ENCODE peak calls at places on chromosomes 16 and 17, in four cellular contexts. A is fibroblast of lung, K is ascending aorta, V is neural progenitor cell. O is an unnamed sample.

GRCh38 chr16:68373528-68374250 is 62.9 kb downstream of the PRMT7 start:
- DNase-seq in V (no peak), A (no peak), K (no peak), O (no peak)

GRCh38 chr17:34222732-34223486 is 32.2 kb upstream of the CCL2 start:
- DNase-seq in A (no peak), K (no peak), V (no peak), O (no peak)

GRCh38 chr17:8949061-8949622 is 16.4 kb downstream of the PIK3R5 start:
- DNase-seq in V (no peak), K (no peak), A (no peak), O (no peak)

GRCh38 chr16:78567713-78568112 is 468.3 kb downstream of the WWOX start:
- DNase-seq in K (no peak), A (no peak), V (no peak), O (no peak)

GRCh38 chr17:45334701-45335677 is 18.2 kb upstream of the MAP3K14 start:
- DNase-seq in V (no peak), K (no peak), A (no peak), O (no peak)

GRCh38 chr16:87045462-87046216 is 271.6 kb downstream of the C16orf95 start:
- DNase-seq in V (no peak), K (no peak), A (no peak), O (no peak)

GRCh38 chr17:77319211-77320031 is 178.7 kb downstream of the SEC14L1 start:
- DNase-seq in K (peak; percentile 75), V (peak; percentile 29), A (peak; percentile 83), O (peak; percentile 81)

GRCh38 chr17:80646328-80646727 is 101.7 kb downstream of the RPTOR start:
- DNase-seq in A (no peak), K (no peak), V (no peak), O (no peak)

GRCh38 chr17:61202564-61202963 is 197.1 kb upstream of the TBX2 start:
- DNase-seq in K (no peak), A (peak; percentile 38), V (no peak), O (no peak)

GRCh38 chr16:85284138-85284897 is 172.0 kb upstream of the CIBAR2 start:
- DNase-seq in A (no peak), K (no peak), V (peak; percentile 81), O (no peak)

GRCh38 chr16:11175106-11175795 is 80.8 kb downstream of the SOCS1 start:
- DNase-seq in V (no peak), A (no peak), K (no peak), O (no peak)

GRCh38 chr16:66920924-66921680 is 2.4 kb upstream of the CDH16 start:
- DNase-seq in K (no peak), A (no peak), V (no peak), O (no peak)

GRCh38 chr17:18850679-18851078 is 7.3 kb upstream of the PRPSAP2 start:
- DNase-seq in A (no peak), V (no peak), K (no peak), O (no peak)

GRCh38 chr16:81723098-81723723 is 55.9 kb upstream of the PLCG2 start:
- DNase-seq in K (no peak), V (peak; percentile 92), A (peak; percentile 75), O (peak; percentile 90)

GRCh38 chr17:45143767-45144198 is 4.5 kb upstream of the HEXIM1 start:
- DNase-seq in V (peak; percentile 55), K (no peak), A (peak; percentile 72), O (peak; percentile 88)

GRCh38 chr16:82176204-82176603 is 6.2 kb upstream of the MPHOSPH6 start:
- DNase-seq in V (no peak), K (no peak), A (no peak), O (no peak)

GRCh38 chr16:57500578-57501111 is 14.4 kb upstream of the DOK4 start:
- DNase-seq in K (no peak), A (no peak), V (no peak), O (peak; percentile 21)

GRCh38 chr17:62968445-62968923 is 2.4 kb downstream of the TANC2 start:
- DNase-seq in K (no peak), A (peak; percentile 89), V (peak; percentile 87), O (peak; percentile 93)

GRCh38 chr16:81614654-81615359 is 164.3 kb upstream of the PLCG2 start:
- DNase-seq in V (no peak), A (no peak), K (no peak), O (no peak)

GRCh38 chr16:27639588-27640276 is 89.8 kb downstream of the KATNIP start:
- DNase-seq in A (peak; percentile 48), K (no peak), V (peak; percentile 67), O (peak; percentile 73)

GRCh38 chr16:79966226-79966625 is 365.7 kb upstream of the MAF start:
- DNase-seq in K (no peak), V (no peak), A (no peak), O (no peak)

GRCh38 chr16:76081936-76082335 is 195.3 kb upstream of the CNTNAP4 start:
- DNase-seq in A (no peak), K (no peak), V (no peak), O (no peak)

GRCh38 chr17:55795098-55795497 is 44.2 kb downstream of the PCTP start:
- DNase-seq in V (no peak), K (no peak), A (no peak), O (no peak)

GRCh38 chr16:73037331-73037745 is 10.6 kb downstream of the ZFHX3 start:
- DNase-seq in A (no peak), K (no peak), V (no peak), O (no peak)

GRCh38 chr16:19432429-19432828 is 14.7 kb downstream of the TMC5 start:
- DNase-seq in A (no peak), K (no peak), V (no peak), O (peak; percentile 1)

GRCh38 chr16:29809850-29810698 is 1.9 kb upstream of the PRRT2 start:
- DNase-seq in K (no peak), V (peak; percentile 52), A (no peak), O (no peak)

GRCh38 chr17:38509772-38510423 is 81.6 kb downstream of the ARHGAP23 start:
- DNase-seq in K (no peak), V (no peak), A (peak; percentile 42), O (peak; percentile 25)

GRCh38 chr16:3879258-3879886 is 1.1 kb downstream of the CREBBP start:
- DNase-seq in V (peak; percentile 54), A (no peak), K (no peak), O (no peak)

GRCh38 chr17:81966343-81967243 is 5.6 kb upstream of the NOTUM start:
- DNase-seq in V (peak; percentile 80), A (no peak), K (no peak), O (peak; percentile 49)

GRCh38 chr17:3589784-3590183 is 19.4 kb downstream of the TRPV1 start:
- DNase-seq in K (no peak), A (no peak), V (no peak), O (no peak)

GRCh38 chr16:52460652-52461172 is 86.2 kb downstream of the TOX3 start:
- DNase-seq in A (no peak), K (no peak), V (no peak), O (no peak)

GRCh38 chr17:774320-774584 is 7.8 kb downstream of the GLOD4 start:
- DNase-seq in V (no peak), K (no peak), A (no peak), O (no peak)

GRCh38 chr16:5298202-5298601 is 200.6 kb upstream of the EEF2KMT start:
- DNase-seq in K (no peak), A (no peak), V (no peak), O (no peak)

GRCh38 chr16:9092963-9093477 is 1.6 kb downstream of the HAPSTR1 start:
- DNase-seq in V (peak; percentile 54), K (no peak), A (no peak), O (no peak)

GRCh38 chr16:81261049-81261648 is 22.7 kb downstream of the BCO1 start:
- DNase-seq in A (no peak), K (no peak), V (no peak), O (peak; percentile 31)

GRCh38 chr17:46978489-46979022 is 497 bp downstream of the RPRML start:
- DNase-seq in A (no peak), V (peak; percentile 60), K (no peak), O (no peak)

GRCh38 chr16:85718682-85719081 is 29.9 kb upstream of the GINS2 start:
- DNase-seq in K (no peak), V (peak; percentile 59), A (no peak), O (no peak)

GRCh38 chr17:28328325-28328724 is 6.9 kb downstream of the IFT20 start:
- DNase-seq in A (no peak), V (peak; percentile 46), K (no peak), O (peak; percentile 34)

GRCh38 chr17:41167561-41167960 is 460 bp downstream of the KRTAP4-3 start:
- DNase-seq in K (no peak), A (no peak), V (peak; percentile 30), O (no peak)

GRCh38 chr17:52995127-52995526 is 827.6 kb upstream of the KIF2B start:
- DNase-seq in V (no peak), A (no peak), K (no peak), O (no peak)

GRCh38 chr17:76147211-76148014 is 6.4 kb upstream of the FOXJ1 start:
- DNase-seq in K (no peak), A (peak; percentile 12), V (no peak), O (peak; percentile 53)
- TF ChIP-seq CTCF in K (peak; percentile 40), A (peak; percentile 45), V (peak; percentile 64), O (peak; percentile 63)

GRCh38 chr17:67377727-67378443 is 804 bp downstream of the PITPNC1 start:
- DNase-seq in A (peak; percentile 51), K (no peak), V (peak; percentile 74), O (peak; percentile 56)

GRCh38 chr17:67375054-67375427 is 2.0 kb upstream of the PITPNC1 start:
- DNase-seq in V (no peak), A (no peak), K (no peak), O (no peak)

GRCh38 chr17:67376892-67377726 is at the start of gene PITPNC1:
- DNase-seq in V (peak; percentile 94), A (peak; percentile 88), K (peak; percentile 49), O (peak; percentile 90)

GRCh38 chr17:67375761-67376160 is 1.3 kb upstream of the PITPNC1 start:
- DNase-seq in K (no peak), V (no peak), A (no peak), O (no peak)

DNA sequence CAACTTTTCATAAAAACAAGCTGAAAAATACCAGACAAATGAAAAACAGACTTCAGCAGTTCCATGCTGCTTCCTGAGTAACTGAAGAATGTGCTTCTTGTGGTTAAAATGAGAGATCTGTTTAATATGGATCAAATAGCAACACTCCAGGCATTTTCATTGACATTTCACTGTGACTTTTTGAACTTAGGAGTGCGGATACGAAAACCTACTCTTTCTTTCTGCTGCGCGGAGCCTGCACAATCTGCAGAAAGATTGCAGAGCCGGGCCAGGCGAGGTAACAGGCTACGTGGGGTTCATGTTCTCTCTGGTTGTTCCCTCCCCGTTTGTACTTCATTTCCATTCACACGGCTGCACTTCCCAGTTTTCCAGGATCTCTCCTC is 581 bp upstream of the PITPNC1 start:
- DNase-seq in V (no peak), A (peak; percentile 63), K (no peak), O (no peak)
- H3K4me3 ChIP-seq in V (peak overlapping the region; percentile 77), A (peak overlapping the region; percentile 50), K (peak overlapping the region; percentile 91), O (peak overlapping the region; percentile 85)

GRCh38 chr16:83606486-83607030 is 201.2 kb upstream of the HSBP1 start:
- DNase-seq in A (no peak), V (no peak), K (no peak), O (no peak)
- TF ChIP-seq CTCF in A (no peak), V (no peak), K (no peak), O (no peak)

GRCh38 chr17:48605409-48605864 is 651 bp upstream of the HOXB6 start:
- DNase-seq in V (no peak), A (no peak), K (no peak), O (no peak)
- H3K4me3 ChIP-seq in V (no peak overlapping the region), A (no peak overlapping the region), K (peak overlapping the region; percentile 70), O (no peak overlapping the region)